ENCODE peak calls at places on chromosomes 16 and 17, in eight cellular contexts. One of them, this sample, is unnamed.

GRCh38 chr17:56914641-56915263 is 903 bp upstream of the TRIM25 start:
- DNase-seq in sigmoid colon: no peak
- DNase-seq in heart right ventricle: no peak
- DNase-seq in fibroblast of pulmonary artery: peak
- DNase-seq in dorsolateral prefrontal cortex: no peak
- DNase-seq in tibial nerve: no peak
- DNase-seq in AG04450: no peak
- DNase-seq in A549: no peak
- DNase-seq in this sample: no peak

GRCh38 chr17:2243953-2244352 is 59.6 kb downstream of the SMG6 start:
- DNase-seq in sigmoid colon: no peak
- DNase-seq in heart right ventricle: no peak
- DNase-seq in fibroblast of pulmonary artery: no peak
- DNase-seq in dorsolateral prefrontal cortex: no peak
- DNase-seq in tibial nerve: no peak
- DNase-seq in AG04450: no peak
- DNase-seq in A549: no peak
- DNase-seq in this sample: peak

GRCh38 chr17:74130841-74131240 is 72.6 kb upstream of the RPL38 start:
- DNase-seq in sigmoid colon: no peak
- DNase-seq in heart right ventricle: no peak
- DNase-seq in fibroblast of pulmonary artery: no peak
- DNase-seq in dorsolateral prefrontal cortex: no peak
- DNase-seq in tibial nerve: no peak
- DNase-seq in AG04450: no peak
- DNase-seq in A549: no peak
- DNase-seq in this sample: no peak

GRCh38 chr17:61770752-61771533 is 92.4 kb downstream of the BRIP1 start:
- DNase-seq in sigmoid colon: no peak
- DNase-seq in heart right ventricle: no peak
- DNase-seq in fibroblast of pulmonary artery: peak
- DNase-seq in dorsolateral prefrontal cortex: no peak
- DNase-seq in tibial nerve: no peak
- DNase-seq in AG04450: peak
- DNase-seq in A549: no peak
- DNase-seq in this sample: peak

GRCh38 chr16:23030001-23030400 is 119.3 kb downstream of the USP31 start:
- DNase-seq in sigmoid colon: no peak
- DNase-seq in heart right ventricle: no peak
- DNase-seq in fibroblast of pulmonary artery: no peak
- DNase-seq in dorsolateral prefrontal cortex: no peak
- DNase-seq in tibial nerve: no peak
- DNase-seq in AG04450: no peak
- DNase-seq in A549: no peak
- DNase-seq in this sample: no peak

GRCh38 chr17:36583787-36584186 is 7.9 kb upstream of the DHRS11 start:
- DNase-seq in sigmoid colon: no peak
- DNase-seq in heart right ventricle: no peak
- DNase-seq in fibroblast of pulmonary artery: no peak
- DNase-seq in dorsolateral prefrontal cortex: no peak
- DNase-seq in tibial nerve: no peak
- DNase-seq in AG04450: no peak
- DNase-seq in A549: no peak
- DNase-seq in this sample: no peak

GRCh38 chr17:75823257-75824041 is 20.8 kb downstream of the UNC13D start:
- DNase-seq in sigmoid colon: no peak
- DNase-seq in heart right ventricle: no peak
- DNase-seq in fibroblast of pulmonary artery: no peak
- DNase-seq in dorsolateral prefrontal cortex: no peak
- DNase-seq in tibial nerve: no peak
- DNase-seq in AG04450: no peak
- DNase-seq in A549: no peak
- DNase-seq in this sample: no peak

GRCh38 chr16:48188449-48189102 is 32.8 kb upstream of the ABCC12 start:
- DNase-seq in sigmoid colon: no peak
- DNase-seq in heart right ventricle: no peak
- DNase-seq in fibroblast of pulmonary artery: no peak
- DNase-seq in dorsolateral prefrontal cortex: no peak
- DNase-seq in tibial nerve: no peak
- DNase-seq in AG04450: no peak
- DNase-seq in A549: no peak
- DNase-seq in this sample: no peak

GRCh38 chr17:41098476-41098875 is 534 bp upstream of the KRTAP4-8 start:
- DNase-seq in sigmoid colon: no peak
- DNase-seq in heart right ventricle: no peak
- DNase-seq in fibroblast of pulmonary artery: no peak
- DNase-seq in dorsolateral prefrontal cortex: no peak
- DNase-seq in tibial nerve: no peak
- DNase-seq in AG04450: no peak
- DNase-seq in A549: no peak
- DNase-seq in this sample: no peak

GRCh38 chr17:42097691-42098661 is at the start of gene ZNF385C:
- DNase-seq in sigmoid colon: no peak
- DNase-seq in heart right ventricle: no peak
- DNase-seq in fibroblast of pulmonary artery: no peak
- DNase-seq in dorsolateral prefrontal cortex: no peak
- DNase-seq in tibial nerve: no peak
- DNase-seq in AG04450: no peak
- DNase-seq in A549: no peak
- DNase-seq in this sample: no peak

GRCh38 chr17:42096360-42097111 is 1.7 kb downstream of the ZNF385C start:
- DNase-seq in sigmoid colon: no peak
- DNase-seq in heart right ventricle: no peak
- DNase-seq in fibroblast of pulmonary artery: no peak
- DNase-seq in dorsolateral prefrontal cortex: no peak
- DNase-seq in tibial nerve: no peak
- DNase-seq in AG04450: no peak
- DNase-seq in A549: no peak
- DNase-seq in this sample: no peak

GRCh38 chr17:42101513-42102292 is 3.4 kb upstream of the ZNF385C start:
- DNase-seq in sigmoid colon: peak
- DNase-seq in heart right ventricle: peak
- DNase-seq in fibroblast of pulmonary artery: peak
- DNase-seq in dorsolateral prefrontal cortex: peak
- DNase-seq in tibial nerve: peak
- DNase-seq in AG04450: peak
- DNase-seq in A549: peak
- DNase-seq in this sample: peak

GRCh38 chr17:42094375-42095069 is 3.8 kb downstream of the ZNF385C start:
- DNase-seq in sigmoid colon: no peak
- DNase-seq in heart right ventricle: no peak
- DNase-seq in fibroblast of pulmonary artery: no peak
- DNase-seq in dorsolateral prefrontal cortex: no peak
- DNase-seq in tibial nerve: no peak
- DNase-seq in AG04450: no peak
- DNase-seq in A549: no peak
- DNase-seq in this sample: no peak

DNA sequence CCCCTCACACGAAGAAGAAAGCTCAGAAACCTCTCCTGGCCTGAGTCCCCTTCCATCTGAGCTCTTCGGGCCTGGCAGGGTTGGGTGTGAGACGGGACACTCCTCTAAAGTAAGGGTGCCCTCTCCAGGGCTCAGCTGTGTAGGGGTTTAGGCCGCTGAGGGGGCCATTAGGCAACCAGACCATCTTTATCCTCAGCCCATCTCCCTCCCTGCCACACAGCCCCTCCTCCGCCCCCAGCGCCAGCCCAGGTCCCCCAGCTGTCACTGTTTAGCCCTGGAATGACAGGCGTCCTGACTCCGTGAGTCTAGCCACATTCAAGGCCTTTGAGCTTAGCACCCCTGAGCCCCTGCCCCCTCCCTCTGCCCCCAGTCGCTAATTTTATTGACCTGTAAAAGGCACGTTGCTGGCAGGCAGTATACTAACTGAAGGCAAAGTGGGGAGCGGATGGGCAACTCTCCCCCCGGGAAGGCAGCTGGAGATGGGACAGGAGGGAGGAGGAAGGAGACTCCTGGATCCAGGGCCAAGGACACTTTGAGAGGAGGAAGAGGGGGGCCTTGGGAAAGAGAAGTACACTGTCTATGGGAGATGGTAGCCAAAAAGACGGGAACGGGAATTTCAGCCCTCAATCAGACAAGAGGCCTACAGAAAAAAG is 600 bp upstream of the ZNF385C start:
- DNase-seq in sigmoid colon: no peak
- DNase-seq in heart right ventricle: no peak
- DNase-seq in fibroblast of pulmonary artery: no peak
- DNase-seq in dorsolateral prefrontal cortex: no peak
- DNase-seq in tibial nerve: no peak
- DNase-seq in AG04450: no peak
- DNase-seq in A549: no peak
- DNase-seq in this sample: no peak
- TF ChIP-seq CTCF in sigmoid colon: no peak
- TF ChIP-seq CTCF in heart right ventricle: no peak
- TF ChIP-seq CTCF in fibroblast of pulmonary artery: no peak
- TF ChIP-seq CTCF in dorsolateral prefrontal cortex: no peak
- TF ChIP-seq CTCF in tibial nerve: no peak
- TF ChIP-seq CTCF in AG04450: no peak
- TF ChIP-seq CTCF in A549: no peak
- TF ChIP-seq CTCF in this sample: no peak

GRCh38 chr17:4166419-4166818 is 23.4 kb downstream of the CYB5D2 start:
- DNase-seq in sigmoid colon: no peak
- DNase-seq in heart right ventricle: no peak
- DNase-seq in fibroblast of pulmonary artery: no peak
- DNase-seq in dorsolateral prefrontal cortex: no peak
- DNase-seq in tibial nerve: no peak
- DNase-seq in AG04450: no peak
- DNase-seq in A549: no peak
- DNase-seq in this sample: no peak
- H3K4me3 ChIP-seq in sigmoid colon: no peak
- H3K4me3 ChIP-seq in heart right ventricle: no peak
- H3K4me3 ChIP-seq in fibroblast of pulmonary artery: no peak
- H3K4me3 ChIP-seq in dorsolateral prefrontal cortex: no peak
- H3K4me3 ChIP-seq in tibial nerve: no peak
- H3K4me3 ChIP-seq in AG04450: no peak
- H3K4me3 ChIP-seq in A549: no peak
- H3K4me3 ChIP-seq in this sample: no peak

DNA sequence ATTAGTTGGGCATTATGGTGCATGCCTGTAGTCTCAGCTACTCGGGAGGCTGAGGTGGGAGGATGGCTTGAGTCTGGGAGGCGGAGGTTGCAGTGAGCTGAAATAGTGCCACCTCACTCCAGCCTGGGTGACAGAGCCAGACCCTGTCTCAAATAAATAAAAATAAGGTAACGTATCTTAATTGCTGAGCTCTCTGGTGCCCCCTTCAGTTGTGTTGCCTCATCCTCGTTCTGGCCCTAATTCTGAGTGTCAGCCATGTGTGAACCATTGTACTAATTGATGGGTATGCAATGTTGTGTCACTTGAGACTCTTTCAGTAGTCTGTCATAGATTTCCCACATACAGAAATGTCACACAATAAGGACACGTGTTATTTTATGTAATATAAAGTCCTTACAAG is 363.1 kb upstream of the RBFOX1 start:
- DNase-seq in sigmoid colon: no peak
- DNase-seq in heart right ventricle: no peak
- DNase-seq in fibroblast of pulmonary artery: no peak
- DNase-seq in dorsolateral prefrontal cortex: no peak
- DNase-seq in tibial nerve: no peak
- DNase-seq in AG04450: no peak
- DNase-seq in A549: no peak
- DNase-seq in this sample: no peak
- TF ChIP-seq CTCF in sigmoid colon: no peak
- TF ChIP-seq CTCF in heart right ventricle: no peak
- TF ChIP-seq CTCF in fibroblast of pulmonary artery: no peak
- TF ChIP-seq CTCF in dorsolateral prefrontal cortex: no peak
- TF ChIP-seq CTCF in tibial nerve: no peak
- TF ChIP-seq CTCF in AG04450: no peak
- TF ChIP-seq CTCF in A549: no peak
- TF ChIP-seq CTCF in this sample: no peak

DNA sequence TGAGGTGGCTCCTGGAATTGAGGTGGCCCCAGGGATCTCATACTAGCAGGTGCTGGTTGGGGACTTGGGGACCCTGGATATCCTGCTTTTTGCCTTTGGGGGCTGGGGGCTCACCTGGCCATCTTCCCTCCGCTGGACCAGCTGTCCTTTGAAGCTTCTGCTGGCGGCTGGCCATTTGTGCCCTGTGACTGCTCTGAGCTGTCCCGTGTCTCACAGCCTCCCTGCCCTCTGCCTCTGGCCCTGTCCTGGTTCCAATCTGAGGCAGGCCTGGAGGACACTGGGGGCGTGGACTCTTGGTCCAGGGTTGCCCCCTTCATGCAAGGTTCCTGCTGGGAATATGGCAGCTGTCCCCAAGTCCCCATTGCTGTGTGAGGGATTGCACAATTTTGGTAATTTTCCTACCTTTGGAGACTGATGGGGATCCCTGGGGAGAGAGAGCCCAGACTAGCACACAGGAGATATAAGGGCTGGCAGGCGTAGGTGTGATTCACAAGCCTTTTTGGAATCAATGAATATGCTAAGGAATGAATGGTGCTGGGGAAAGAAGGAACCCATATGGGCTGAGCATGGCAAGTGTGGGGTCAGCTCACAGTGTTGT is 19.2 kb downstream of the ADCY7 start:
- DNase-seq in sigmoid colon: no peak
- DNase-seq in heart right ventricle: peak
- DNase-seq in fibroblast of pulmonary artery: no peak
- DNase-seq in dorsolateral prefrontal cortex: no peak
- DNase-seq in tibial nerve: no peak
- DNase-seq in AG04450: no peak
- DNase-seq in A549: no peak
- DNase-seq in this sample: no peak
- H3K4me3 ChIP-seq in sigmoid colon: no peak
- H3K4me3 ChIP-seq in heart right ventricle: no peak
- H3K4me3 ChIP-seq in fibroblast of pulmonary artery: no peak
- H3K4me3 ChIP-seq in dorsolateral prefrontal cortex: no peak
- H3K4me3 ChIP-seq in tibial nerve: no peak
- H3K4me3 ChIP-seq in AG04450: no peak
- H3K4me3 ChIP-seq in A549: no peak
- H3K4me3 ChIP-seq in this sample: no peak

GRCh38 chr16:13848795-13849194 is 71.2 kb upstream of the ERCC4 start:
- DNase-seq in sigmoid colon: no peak
- DNase-seq in heart right ventricle: no peak
- DNase-seq in fibroblast of pulmonary artery: no peak
- DNase-seq in dorsolateral prefrontal cortex: no peak
- DNase-seq in tibial nerve: no peak
- DNase-seq in AG04450: no peak
- DNase-seq in A549: no peak
- DNase-seq in this sample: no peak
- TF ChIP-seq CTCF in sigmoid colon: no peak
- TF ChIP-seq CTCF in heart right ventricle: no peak
- TF ChIP-seq CTCF in fibroblast of pulmonary artery: no peak
- TF ChIP-seq CTCF in dorsolateral prefrontal cortex: no peak
- TF ChIP-seq CTCF in tibial nerve: no peak
- TF ChIP-seq CTCF in AG04450: no peak
- TF ChIP-seq CTCF in A549: no peak
- TF ChIP-seq CTCF in this sample: no peak

This sample was measured in fibroblast of the aortic adventitia.